ENCODE peak calls at places on chromosomes 5 and 9, in ten cellular contexts. One of them, this sample, is unnamed.

GRCh38 chr9:124467410-124468060 is 17.3 kb downstream of the ADGRD2 start:
- DNase-seq in mucosa of descending colon: peak; percentile 29
- DNase-seq in mesendoderm: no peak
- DNase-seq in brain microvascular endothelial cell: no peak
- DNase-seq in epithelial cell of prostate: no peak
- DNase-seq in OCI-M1: no peak
- DNase-seq in NCI-H1694 treated with DMSO at 0.1 percent for 48 hours: no peak
- DNase-seq in activated CD4-positive, alpha-beta T cell treated with anti-CD3 and anti-CD28 coated beads, Interleukin-2, amount 10 ng/mL, durations not matched to agents 7 days and 5 days: no peak
- DNase-seq in bronchial epithelial cell: no peak
- DNase-seq in IMR-90: no peak
- DNase-seq in this sample: no peak

GRCh38 chr9:15851766-15852165 is 298.9 kb downstream of the CCDC171 start:
- DNase-seq in OCI-M1: no peak
- DNase-seq in epithelial cell of prostate: no peak
- DNase-seq in NCI-H1694 treated with DMSO at 0.1 percent for 48 hours: no peak
- DNase-seq in bronchial epithelial cell: no peak
- DNase-seq in IMR-90: no peak
- DNase-seq in mesendoderm: no peak
- DNase-seq in activated CD4-positive, alpha-beta T cell treated with anti-CD3 and anti-CD28 coated beads, Interleukin-2, amount 10 ng/mL, durations not matched to agents 7 days and 5 days: no peak
- DNase-seq in brain microvascular endothelial cell: no peak
- DNase-seq in mucosa of descending colon: no peak
- DNase-seq in this sample: no peak

GRCh38 chr5:42013561-42013960 is 88.5 kb downstream of the FBXO4 start:
- DNase-seq in IMR-90: no peak
- DNase-seq in brain microvascular endothelial cell: no peak
- DNase-seq in bronchial epithelial cell: no peak
- DNase-seq in activated CD4-positive, alpha-beta T cell treated with anti-CD3 and anti-CD28 coated beads, Interleukin-2, amount 10 ng/mL, durations not matched to agents 7 days and 5 days: no peak
- DNase-seq in mesendoderm: no peak
- DNase-seq in mucosa of descending colon: no peak
- DNase-seq in OCI-M1: no peak
- DNase-seq in NCI-H1694 treated with DMSO at 0.1 percent for 48 hours: no peak
- DNase-seq in epithelial cell of prostate: peak; percentile 2
- DNase-seq in this sample: no peak

GRCh38 chr5:72720205-72720604 is 96.3 kb upstream of the TNPO1 start:
- DNase-seq in activated CD4-positive, alpha-beta T cell treated with anti-CD3 and anti-CD28 coated beads, Interleukin-2, amount 10 ng/mL, durations not matched to agents 7 days and 5 days: no peak
- DNase-seq in brain microvascular endothelial cell: no peak
- DNase-seq in IMR-90: no peak
- DNase-seq in bronchial epithelial cell: no peak
- DNase-seq in OCI-M1: no peak
- DNase-seq in mesendoderm: no peak
- DNase-seq in NCI-H1694 treated with DMSO at 0.1 percent for 48 hours: no peak
- DNase-seq in epithelial cell of prostate: no peak
- DNase-seq in mucosa of descending colon: no peak
- DNase-seq in this sample: no peak

GRCh38 chr5:132283423-132284043 is 10.7 kb upstream of the SLC22A4 start:
- DNase-seq in IMR-90: peak; percentile 78
- DNase-seq in epithelial cell of prostate: no peak
- DNase-seq in brain microvascular endothelial cell: peak; percentile 79
- DNase-seq in activated CD4-positive, alpha-beta T cell treated with anti-CD3 and anti-CD28 coated beads, Interleukin-2, amount 10 ng/mL, durations not matched to agents 7 days and 5 days: no peak
- DNase-seq in mucosa of descending colon: no peak
- DNase-seq in mesendoderm: no peak
- DNase-seq in NCI-H1694 treated with DMSO at 0.1 percent for 48 hours: no peak
- DNase-seq in OCI-M1: peak; percentile 23
- DNase-seq in bronchial epithelial cell: peak; percentile 50
- DNase-seq in this sample: peak; percentile 70

GRCh38 chr5:173201636-173202265 is 33.3 kb downstream of the NKX2-5 start:
- DNase-seq in mucosa of descending colon: no peak
- DNase-seq in IMR-90: peak; percentile 72
- DNase-seq in OCI-M1: no peak
- DNase-seq in brain microvascular endothelial cell: peak; percentile 68
- DNase-seq in epithelial cell of prostate: peak; percentile 56
- DNase-seq in NCI-H1694 treated with DMSO at 0.1 percent for 48 hours: no peak
- DNase-seq in bronchial epithelial cell: peak; percentile 87
- DNase-seq in activated CD4-positive, alpha-beta T cell treated with anti-CD3 and anti-CD28 coated beads, Interleukin-2, amount 10 ng/mL, durations not matched to agents 7 days and 5 days: no peak
- DNase-seq in mesendoderm: peak; percentile 27
- DNase-seq in this sample: peak; percentile 78

GRCh38 chr9:99465231-99465891 is 243.3 kb downstream of the SEC61B start:
- DNase-seq in brain microvascular endothelial cell: no peak
- DNase-seq in mucosa of descending colon: no peak
- DNase-seq in IMR-90: no peak
- DNase-seq in OCI-M1: no peak
- DNase-seq in epithelial cell of prostate: no peak
- DNase-seq in mesendoderm: no peak
- DNase-seq in bronchial epithelial cell: no peak
- DNase-seq in activated CD4-positive, alpha-beta T cell treated with anti-CD3 and anti-CD28 coated beads, Interleukin-2, amount 10 ng/mL, durations not matched to agents 7 days and 5 days: no peak
- DNase-seq in NCI-H1694 treated with DMSO at 0.1 percent for 48 hours: peak; percentile 84
- DNase-seq in this sample: no peak

GRCh38 chr9:35518212-35518917 is 28.5 kb downstream of the RUSC2 start:
- DNase-seq in bronchial epithelial cell: peak; percentile 96
- DNase-seq in mucosa of descending colon: no peak
- DNase-seq in epithelial cell of prostate: peak; percentile 70
- DNase-seq in OCI-M1: no peak
- DNase-seq in IMR-90: peak; percentile 94
- DNase-seq in brain microvascular endothelial cell: peak; percentile 88
- DNase-seq in NCI-H1694 treated with DMSO at 0.1 percent for 48 hours: peak; percentile 1
- DNase-seq in activated CD4-positive, alpha-beta T cell treated with anti-CD3 and anti-CD28 coated beads, Interleukin-2, amount 10 ng/mL, durations not matched to agents 7 days and 5 days: no peak
- DNase-seq in mesendoderm: peak; percentile 99
- DNase-seq in this sample: peak; percentile 100

GRCh38 chr9:119047513-119047912 is 321.7 kb downstream of the BRINP1 start:
- DNase-seq in OCI-M1: no peak
- DNase-seq in activated CD4-positive, alpha-beta T cell treated with anti-CD3 and anti-CD28 coated beads, Interleukin-2, amount 10 ng/mL, durations not matched to agents 7 days and 5 days: no peak
- DNase-seq in IMR-90: no peak
- DNase-seq in mucosa of descending colon: no peak
- DNase-seq in brain microvascular endothelial cell: no peak
- DNase-seq in epithelial cell of prostate: no peak
- DNase-seq in bronchial epithelial cell: no peak
- DNase-seq in mesendoderm: no peak
- DNase-seq in NCI-H1694 treated with DMSO at 0.1 percent for 48 hours: no peak
- DNase-seq in this sample: no peak

GRCh38 chr9:6877671-6878161 is 119.9 kb downstream of the KDM4C start:
- DNase-seq in activated CD4-positive, alpha-beta T cell treated with anti-CD3 and anti-CD28 coated beads, Interleukin-2, amount 10 ng/mL, durations not matched to agents 7 days and 5 days: no peak
- DNase-seq in bronchial epithelial cell: peak; percentile 63
- DNase-seq in brain microvascular endothelial cell: peak; percentile 86
- DNase-seq in epithelial cell of prostate: no peak
- DNase-seq in OCI-M1: no peak
- DNase-seq in mesendoderm: peak; percentile 88
- DNase-seq in mucosa of descending colon: no peak
- DNase-seq in IMR-90: peak; percentile 83
- DNase-seq in NCI-H1694 treated with DMSO at 0.1 percent for 48 hours: no peak
- DNase-seq in this sample: peak; percentile 92

This sample was measured in kidney tubule cell.